ENCODE peak calls at places on chromosomes 6 and 20, in ten cellular contexts. M, Z, G, H, Y, B, Q, F, O and A are unnamed samples.

GRCh38 chr6:89853068-89853467 is 23.4 kb downstream of the CASP8AP2 start:
- DNase-seq in Q (peak; percentile 77), M (no peak), Y (no peak), B (no peak), O (no peak), F (no peak), H (no peak), Z (peak; percentile 7), G (no peak), A (no peak)

GRCh38 chr20:60138263-60139127 is 180.3 kb downstream of the CDH26 start:
- DNase-seq in H (no peak), F (peak; percentile 61), O (no peak), M (no peak), Y (no peak), Q (peak; percentile 4), B (peak; percentile 86), Z (peak; percentile 50), G (no peak), A (peak; percentile 79)

GRCh38 chr20:3606021-3606420 is 57.2 kb downstream of the GFRA4 start:
- DNase-seq in Z (peak; percentile 36), Q (no peak), G (no peak), H (peak; percentile 12), F (no peak), Y (no peak), O (no peak), B (no peak), M (no peak), A (no peak)

GRCh38 chr6:43673444-43674063 is 14.0 kb downstream of the MRPS18A start:
- DNase-seq in G (no peak), F (no peak), B (no peak), Y (no peak), M (no peak), H (no peak), Q (no peak), Z (no peak), O (no peak), A (no peak)

GRCh38 chr6:138107752-138108592 is 753 bp upstream of the PERP start:
- DNase-seq in B (no peak), M (no peak), O (peak; percentile 87), Z (no peak), Y (peak; percentile 34), G (no peak), F (peak; percentile 89), Q (no peak), H (peak; percentile 55), A (peak; percentile 68)

GRCh38 chr6:116221067-116221466 is 32.8 kb downstream of the TSPYL4 start:
- DNase-seq in O (no peak), G (no peak), F (no peak), Z (no peak), Y (no peak), M (no peak), H (no peak), Q (peak; percentile 22), B (no peak), A (no peak)

GRCh38 chr6:129536271-129536670 is 173.7 kb downstream of the ARHGAP18 start:
- DNase-seq in F (no peak), M (no peak), Z (no peak), Y (no peak), B (no peak), H (no peak), G (no peak), Q (no peak), O (no peak), A (no peak)

GRCh38 chr6:56677559-56677958 is 34.9 kb upstream of the DST start:
- DNase-seq in M (no peak), Z (no peak), H (peak; percentile 42), B (no peak), F (no peak), O (no peak), Y (no peak), Q (peak; percentile 52), G (no peak), A (no peak)

GRCh38 chr20:48209102-48209501 is 423.8 kb upstream of the SULF2 start:
- DNase-seq in Y (no peak), G (peak; percentile 30), H (no peak), B (no peak), O (no peak), Q (no peak), F (no peak), M (no peak), Z (no peak), A (no peak)

GRCh38 chr6:6758546-6758914 is 170.0 kb downstream of the LY86 start:
- DNase-seq in O (no peak), F (no peak), Y (no peak), M (no peak), G (no peak), Q (no peak), Z (no peak), H (no peak), B (no peak), A (no peak)

GRCh38 chr20:24966317-24967012 is 17.4 kb downstream of the CST7 start:
- DNase-seq in F (no peak), G (no peak), B (no peak), Q (no peak), H (no peak), M (no peak), Z (no peak), O (no peak), Y (no peak), A (no peak)

GRCh38 chr6:131819507-131820228 is 11.8 kb downstream of the ENPP1 start:
- DNase-seq in Y (no peak), H (peak; percentile 11), G (peak; percentile 32), B (no peak), M (no peak), Z (peak; percentile 85), Q (peak; percentile 97), F (no peak), O (no peak), A (no peak)

GRCh38 chr6:148962854-148963515 is 216.2 kb downstream of the UST start:
- DNase-seq in M (no peak), B (no peak), O (no peak), Q (no peak), G (no peak), H (no peak), F (no peak), Y (peak; percentile 28), Z (no peak), A (no peak)

GRCh38 chr6:160767019-160767646 is 65.1 kb downstream of the PLG start:
- DNase-seq in G (peak; percentile 29), O (peak; percentile 7), F (peak; percentile 62), B (no peak), Z (peak; percentile 35), M (peak; percentile 84), Y (peak; percentile 86), Q (peak; percentile 17), H (peak; percentile 52), A (peak; percentile 85)

GRCh38 chr6:20997143-20997792 is 463.0 kb downstream of the CDKAL1 start:
- DNase-seq in Q (no peak), M (no peak), H (no peak), Y (no peak), Z (no peak), O (no peak), G (no peak), B (no peak), F (no peak), A (no peak)

GRCh38 chr6:43172127-43173007 is 1.3 kb downstream of the SRF start:
- DNase-seq in F (peak; percentile 72), O (peak; percentile 54), G (peak; percentile 36), H (peak; percentile 47), Q (no peak), B (peak; percentile 53), Y (peak; percentile 58), M (peak; percentile 65), Z (peak; percentile 10), A (peak; percentile 81)

GRCh38 chr6:118280210-118280609 is 267.9 kb upstream of the PLN start:
- DNase-seq in O (no peak), G (no peak), H (peak; percentile 6), Z (no peak), M (no peak), Y (no peak), Q (peak; percentile 25), B (no peak), F (no peak), A (no peak)

GRCh38 chr6:3418521-3419060 is 38.3 kb downstream of the SLC22A23 start:
- DNase-seq in M (no peak), Z (no peak), F (no peak), Y (no peak), O (peak; percentile 83), B (no peak), Q (no peak), G (no peak), H (no peak), A (no peak)

DNA sequence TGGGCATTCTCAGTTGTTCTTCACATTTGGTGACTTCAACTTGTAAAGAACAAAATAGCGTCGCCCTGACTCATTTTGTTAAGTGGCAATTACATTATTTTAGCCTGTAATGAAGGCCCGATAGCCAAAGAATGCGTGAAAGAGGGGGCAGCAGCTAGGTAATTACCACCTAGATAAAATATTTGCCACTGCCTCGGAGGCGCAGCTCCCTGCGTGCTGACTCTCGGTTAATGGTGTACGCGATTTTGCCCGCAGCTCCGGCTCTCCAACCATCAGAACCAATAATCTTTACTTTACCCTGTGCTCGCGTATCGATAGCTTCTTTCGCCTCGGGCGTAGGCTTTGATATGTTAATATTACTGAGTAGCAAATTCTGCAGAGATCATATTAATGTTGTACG is 8.7 kb downstream of the TFAP2D start:
- DNase-seq in O (no peak), Q (no peak), Z (no peak), G (no peak), M (no peak), F (no peak), Y (no peak), B (no peak), H (no peak), A (no peak)
- H3K27me3 ChIP-seq in O (no peaks in the 10 kb centered on the region), Q (peaks cover 12% of the 10 kb centered on the region), Z (peaks cover 6% of the 10 kb centered on the region), G (peaks cover 73% of the 10 kb centered on the region), M (peaks cover 100% of the 10 kb centered on the region), F (peaks cover 4% of the 10 kb centered on the region), Y (peaks cover 100% of the 10 kb centered on the region), B (peaks cover 40% of the 10 kb centered on the region), H (peaks cover 51% of the 10 kb centered on the region), A (peaks cover 74% of the 10 kb centered on the region)

GRCh38 chr20:761418-762381 is 6.6 kb downstream of the SLC52A3 start:
- DNase-seq in Y (no peak), H (no peak), M (no peak), B (no peak), F (no peak), O (no peak), G (no peak), Q (no peak), Z (no peak), A (no peak)
- H3K27me3 ChIP-seq in Y (peaks cover 35% of the 10 kb centered on the region), H (peaks cover 2% of the 10 kb centered on the region), M (peaks cover 20% of the 10 kb centered on the region), B (no peaks in the 10 kb centered on the region), F (no peaks in the 10 kb centered on the region), O (no peaks in the 10 kb centered on the region), G (peaks cover 7% of the 10 kb centered on the region), Q (no peaks in the 10 kb centered on the region), Z (no peaks in the 10 kb centered on the region), A (peaks cover 7% of the 10 kb centered on the region)

DNA sequence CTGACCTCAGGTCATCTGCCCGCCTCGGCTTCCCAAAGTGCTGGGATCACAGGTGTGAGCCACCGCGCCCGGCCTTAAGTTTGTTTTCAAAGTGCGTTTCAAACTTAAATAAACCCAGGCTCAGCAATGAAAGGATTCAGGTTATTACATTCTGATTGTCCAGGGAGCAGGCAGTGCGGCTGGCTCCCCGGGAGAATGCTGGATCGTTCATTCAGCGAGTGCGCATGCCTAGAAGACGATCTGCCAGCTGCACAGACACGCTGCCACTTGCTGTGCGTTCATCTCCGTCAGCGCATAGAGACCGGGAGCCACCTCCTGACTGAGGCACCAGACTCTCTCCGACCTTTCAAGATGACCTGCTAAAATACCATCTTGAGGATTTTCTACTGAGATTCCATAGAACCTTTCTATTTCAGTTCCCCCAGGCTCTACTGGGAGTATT is 163.9 kb upstream of the ZNF217 start:
- DNase-seq in Y (no peak), B (no peak), F (no peak), Z (no peak), M (no peak), G (no peak), Q (no peak), H (peak; percentile 62), O (no peak), A (no peak)
- H3K27me3 ChIP-seq in Y (no peaks in the 10 kb centered on the region), B (no peaks in the 10 kb centered on the region), F (no peaks in the 10 kb centered on the region), Z (no peaks in the 10 kb centered on the region), M (no peaks in the 10 kb centered on the region), G (no peaks in the 10 kb centered on the region), Q (no peaks in the 10 kb centered on the region), H (no peaks in the 10 kb centered on the region), O (no peaks in the 10 kb centered on the region), A (no peaks in the 10 kb centered on the region)

GRCh38 chr6:1378224-1379025 is 11.0 kb upstream of the FOXF2 start:
- DNase-seq in B (no peak), Y (peak; percentile 79), F (no peak), Q (no peak), O (no peak), G (no peak), H (no peak), M (no peak), Z (no peak), A (no peak)
- H3K27me3 ChIP-seq in B (peaks cover 92% of the 10 kb centered on the region), Y (peaks cover 100% of the 10 kb centered on the region), F (peaks cover 47% of the 10 kb centered on the region), Q (peaks cover 78% of the 10 kb centered on the region), O (peaks cover 7% of the 10 kb centered on the region), G (peaks cover 100% of the 10 kb centered on the region), H (peaks cover 71% of the 10 kb centered on the region), M (peaks cover 100% of the 10 kb centered on the region), Z (peaks cover 80% of the 10 kb centered on the region), A (peaks cover 78% of the 10 kb centered on the region)